ENCODE peak calls at places on chromosomes 7 and 10, in six cellular contexts. L is stimulated activated CD4-positive, alpha-beta T cell treated with anti-CD3 and anti-CD28 coated beads, Interleukin-4, amount 100 ng/mL, for 4 hours; I is neuronal stem cell; C is MV-4-11; M is GM23338; D is fibroblast of mammary gland. Q is an unnamed sample.

GRCh38 chr10:112375721-112376577 is 2.0 kb downstream of the ACSL5 start:
- DNase-seq in L (peak), I (no peak), C (peak), M (no peak), D (peak), Q (no peak)

GRCh38 chr10:98262571-98262970 is 5.4 kb downstream of the LOXL4 start:
- DNase-seq in L (no peak), I (no peak), C (peak), M (peak), D (peak), Q (no peak)

GRCh38 chr10:75231672-75232581 is 3.8 kb downstream of the COMTD1 start:
- DNase-seq in L (no peak), I (no peak), C (no peak), M (no peak), D (no peak), Q (no peak)

GRCh38 chr10:99316374-99316773 is 12.8 kb upstream of the CNNM1 start:
- DNase-seq in L (no peak), I (no peak), C (no peak), M (peak), D (no peak), Q (no peak)

GRCh38 chr10:131574363-131574706 is 262.8 kb upstream of the TCERG1L start:
- DNase-seq in L (no peak), I (no peak), C (no peak), M (no peak), D (no peak), Q (no peak)

GRCh38 chr7:70098905-70099672 is 500.8 kb downstream of the AUTS2 start:
- DNase-seq in L (no peak), I (no peak), C (no peak), M (no peak), D (peak), Q (no peak)

GRCh38 chr10:77591238-77591880 is 46.2 kb downstream of the KCNMA1 start:
- DNase-seq in L (no peak), I (no peak), C (no peak), M (no peak), D (no peak), Q (no peak)

GRCh38 chr10:43689618-43689954 is 40.9 kb upstream of the ZNF32 start:
- DNase-seq in L (peak), I (no peak), C (peak), M (peak), D (peak), Q (peak)

GRCh38 chr7:31476073-31476745 is 37.7 kb upstream of the ITPRID1 start:
- DNase-seq in L (no peak), I (no peak), C (no peak), M (no peak), D (no peak), Q (no peak)

GRCh38 chr10:86167101-86167761 is 199.4 kb downstream of the GRID1 start:
- DNase-seq in L (no peak), I (no peak), C (no peak), M (no peak), D (no peak), Q (no peak)

GRCh38 chr7:105037319-105037718 is 23.3 kb downstream of the KMT2E start:
- DNase-seq in L (no peak), I (no peak), C (no peak), M (no peak), D (no peak), Q (no peak)

GRCh38 chr10:111113238-111113960 is 36.6 kb downstream of the ADRA2A start:
- DNase-seq in L (no peak), I (no peak), C (no peak), M (no peak), D (no peak), Q (no peak)

GRCh38 chr10:109429956-109430760 is 493.2 kb downstream of the XPNPEP1 start:
- DNase-seq in L (no peak), I (no peak), C (no peak), M (no peak), D (peak), Q (no peak)

GRCh38 chr10:112711366-112711765 is 238.7 kb upstream of the TCF7L2 start:
- DNase-seq in L (no peak), I (no peak), C (no peak), M (no peak), D (peak), Q (no peak)

GRCh38 chr10:126628746-126629145 is 41.7 kb downstream of the C10orf90 start:
- DNase-seq in L (no peak), I (no peak), C (no peak), M (no peak), D (no peak), Q (no peak)

GRCh38 chr10:70594161-70594560 is 8.4 kb downstream of the PRF1 start:
- DNase-seq in L (no peak), I (no peak), C (no peak), M (no peak), D (no peak), Q (no peak)

GRCh38 chr10:74333174-74333573 is 182.2 kb downstream of the ADK start:
- DNase-seq in L (no peak), I (no peak), C (no peak), M (no peak), D (peak), Q (no peak)

GRCh38 chr10:78389419-78389818 is 355.8 kb downstream of the RPS24 start:
- DNase-seq in L (no peak), I (no peak), C (no peak), M (no peak), D (no peak), Q (no peak)

GRCh38 chr7:33339074-33339805 is 209.9 kb downstream of the BBS9 start:
- DNase-seq in L (no peak), I (no peak), C (no peak), M (no peak), D (peak), Q (no peak)

GRCh38 chr7:87959336-87959735 is 25.3 kb downstream of the ADAM22 start:
- DNase-seq in L (no peak), I (no peak), C (no peak), M (no peak), D (no peak), Q (no peak)

GRCh38 chr10:45376364-45376801 is 2.4 kb downstream of the ALOX5 start:
- DNase-seq in L (no peak), I (no peak), C (peak), M (no peak), D (no peak), Q (no peak)

GRCh38 chr10:57964371-57964770 is 303.3 kb downstream of the IPMK start:
- DNase-seq in L (no peak), I (no peak), C (no peak), M (no peak), D (peak), Q (no peak)

GRCh38 chr7:129958643-129959479 is 6.1 kb upstream of the UBE2H start:
- DNase-seq in L (no peak), I (no peak), C (peak), M (no peak), D (peak), Q (no peak)

GRCh38 chr7:155428171-155428834 is 29.6 kb upstream of the EN2 start:
- DNase-seq in L (no peak), I (no peak), C (no peak), M (no peak), D (no peak), Q (no peak)

GRCh38 chr7:121202125-121202524 is 126.7 kb upstream of the WNT16 start:
- DNase-seq in L (no peak), I (no peak), C (no peak), M (peak), D (no peak), Q (no peak)

GRCh38 chr7:5408777-5409176 is 14.9 kb downstream of the TNRC18 start:
- DNase-seq in L (no peak), I (no peak), C (no peak), M (no peak), D (peak), Q (no peak)